ENCODE peak calls at places on chromosomes 4 and X, in eight cellular contexts. Q is ovary, C is thoracic aorta, B is ascending aorta, D is adrenal gland, L is breast epithelium, I is aorta, A is mucosa of descending colon. T is an unnamed sample.
A peak's percentile ranks its signal among the peaks of the same experiment; 100 is the strongest.

GRCh38 chrX:45505214-45505613 is 304.5 kb upstream of the DIPK2B start:
- DNase-seq in B (no peak), D (no peak), A (no peak), L (no peak), Q (no peak), I (no peak), C (no peak), T (no peak)

GRCh38 chr4:183139058-183139740 is 40.1 kb downstream of the WWC2 start:
- DNase-seq in B (no peak), D (no peak), C (no peak), Q (no peak), L (no peak), A (no peak), I (no peak), T (no peak)

GRCh38 chr4:88964450-88964849 is 92.5 kb downstream of the FAM13A start:
- DNase-seq in Q (no peak), C (no peak), D (no peak), I (no peak), A (no peak), B (no peak), L (no peak), T (no peak)

GRCh38 chrX:150934453-150934852 is 36.0 kb upstream of the CD99L2 start:
- DNase-seq in Q (no peak), L (no peak), B (no peak), C (no peak), A (no peak), D (peak; percentile 81), I (no peak), T (no peak)

GRCh38 chrX:39859991-39860861 is 237.5 kb downstream of the BCOR start:
- DNase-seq in L (no peak), I (no peak), B (no peak), C (no peak), Q (no peak), D (peak; percentile 67), A (peak; percentile 28), T (no peak)

GRCh38 chrX:20530319-20530979 is 263.7 kb upstream of the RPS6KA3 start:
- DNase-seq in I (no peak), L (peak; percentile 26), B (no peak), A (no peak), Q (no peak), D (peak; percentile 83), C (no peak), T (peak; percentile 44)

GRCh38 chr4:175874290-175874689 is 62.2 kb upstream of the GPM6A start:
- DNase-seq in A (no peak), C (no peak), B (no peak), D (no peak), I (no peak), L (no peak), Q (no peak), T (no peak)

GRCh38 chr4:94976371-94977011 is 218.7 kb downstream of the BMPR1B start:
- DNase-seq in B (no peak), A (no peak), I (no peak), Q (no peak), C (no peak), D (no peak), L (no peak), T (no peak)

GRCh38 chrX:20001615-20002014 is 10.8 kb upstream of the BCLAF3 start:
- DNase-seq in A (no peak), D (no peak), B (no peak), C (no peak), I (no peak), L (no peak), Q (no peak), T (no peak)

GRCh38 chr4:159446266-159446976 is 343.5 kb downstream of the RAPGEF2 start:
- DNase-seq in Q (no peak), C (no peak), L (no peak), D (peak; percentile 71), B (no peak), A (peak; percentile 27), I (no peak), T (peak; percentile 63)

GRCh38 chrX:40041915-40042314 is 55.8 kb downstream of the BCOR start:
- DNase-seq in I (no peak), A (no peak), L (no peak), D (no peak), C (no peak), B (no peak), Q (no peak), T (no peak)

GRCh38 chr4:21476753-21477152 is 471.8 kb downstream of the KCNIP4 start:
- DNase-seq in L (no peak), Q (no peak), I (no peak), B (no peak), A (no peak), C (no peak), D (no peak), T (no peak)

GRCh38 chrX:50165727-50166126 is 35.1 kb downstream of the AKAP4 start:
- DNase-seq in L (no peak), D (no peak), Q (no peak), I (no peak), A (no peak), B (no peak), C (no peak), T (no peak)

GRCh38 chr4:169383724-169384123 is 113.0 kb upstream of the SH3RF1 start:
- DNase-seq in A (no peak), B (no peak), I (no peak), Q (no peak), C (no peak), L (no peak), D (no peak), T (no peak)

GRCh38 chr4:37715889-37716402 is 29.8 kb upstream of the RELL1 start:
- DNase-seq in L (no peak), I (no peak), B (no peak), A (peak; percentile 53), Q (no peak), C (no peak), D (no peak), T (no peak)

GRCh38 chrX:132744470-132744869 is 214.0 kb downstream of the HS6ST2 start:
- DNase-seq in D (no peak), I (no peak), Q (no peak), C (no peak), L (no peak), A (no peak), B (no peak), T (no peak)

GRCh38 chrX:24149346-24150050 is at the start of gene ZFX:
- DNase-seq in D (peak; percentile 75), L (peak; percentile 62), I (peak; percentile 90), A (peak; percentile 79), Q (peak; percentile 83), B (no peak), C (no peak), T (peak; percentile 75)

GRCh38 chr4:38055566-38055965 is 95.4 kb downstream of the PTTG2 start:
- DNase-seq in I (no peak), Q (no peak), L (no peak), B (no peak), C (no peak), A (no peak), D (no peak), T (no peak)

GRCh38 chr4:5573965-5574364 is 134.4 kb downstream of the EVC2 start:
- DNase-seq in Q (no peak), L (no peak), I (no peak), A (no peak), C (no peak), D (no peak), B (no peak), T (no peak)

GRCh38 chr4:115234405-115235093 is 121.1 kb upstream of the NDST4 start:
- DNase-seq in D (no peak), C (no peak), I (no peak), L (no peak), A (no peak), B (no peak), Q (no peak), T (no peak)

GRCh38 chr4:115233600-115233999 is 120.2 kb upstream of the NDST4 start:
- DNase-seq in Q (no peak), I (no peak), B (no peak), D (no peak), L (no peak), A (no peak), C (no peak), T (no peak)

GRCh38 chr4:115229873-115230272 is 116.5 kb upstream of the NDST4 start:
- DNase-seq in D (no peak), L (no peak), A (no peak), Q (no peak), I (no peak), B (no peak), C (no peak), T (no peak)

GRCh38 chr4:115228851-115229250 is 115.4 kb upstream of the NDST4 start:
- DNase-seq in L (no peak), B (no peak), C (no peak), A (no peak), Q (no peak), D (no peak), I (no peak), T (no peak)
- H3K4me3 ChIP-seq in L (no peak overlapping the region), B (no peak overlapping the region), C (no peak overlapping the region), A (no peak overlapping the region), Q (no peak overlapping the region), D (no peak overlapping the region), I (no peak overlapping the region), T (no peak overlapping the region)

GRCh38 chrX:69718102-69718501 is 102.2 kb downstream of the EDA start:
- DNase-seq in A (no peak), D (no peak), C (no peak), Q (no peak), I (no peak), B (no peak), L (no peak), T (no peak)
- H3K9me3 ChIP-seq in A (no peaks in the 10 kb centered on the region), D (no peaks in the 10 kb centered on the region), C (no peaks in the 10 kb centered on the region), Q (no peaks in the 10 kb centered on the region), I (no peaks in the 10 kb centered on the region), B (peaks cover 41% of the 10 kb centered on the region), L (peaks cover 34% of the 10 kb centered on the region), T (no peaks in the 10 kb centered on the region)

DNA sequence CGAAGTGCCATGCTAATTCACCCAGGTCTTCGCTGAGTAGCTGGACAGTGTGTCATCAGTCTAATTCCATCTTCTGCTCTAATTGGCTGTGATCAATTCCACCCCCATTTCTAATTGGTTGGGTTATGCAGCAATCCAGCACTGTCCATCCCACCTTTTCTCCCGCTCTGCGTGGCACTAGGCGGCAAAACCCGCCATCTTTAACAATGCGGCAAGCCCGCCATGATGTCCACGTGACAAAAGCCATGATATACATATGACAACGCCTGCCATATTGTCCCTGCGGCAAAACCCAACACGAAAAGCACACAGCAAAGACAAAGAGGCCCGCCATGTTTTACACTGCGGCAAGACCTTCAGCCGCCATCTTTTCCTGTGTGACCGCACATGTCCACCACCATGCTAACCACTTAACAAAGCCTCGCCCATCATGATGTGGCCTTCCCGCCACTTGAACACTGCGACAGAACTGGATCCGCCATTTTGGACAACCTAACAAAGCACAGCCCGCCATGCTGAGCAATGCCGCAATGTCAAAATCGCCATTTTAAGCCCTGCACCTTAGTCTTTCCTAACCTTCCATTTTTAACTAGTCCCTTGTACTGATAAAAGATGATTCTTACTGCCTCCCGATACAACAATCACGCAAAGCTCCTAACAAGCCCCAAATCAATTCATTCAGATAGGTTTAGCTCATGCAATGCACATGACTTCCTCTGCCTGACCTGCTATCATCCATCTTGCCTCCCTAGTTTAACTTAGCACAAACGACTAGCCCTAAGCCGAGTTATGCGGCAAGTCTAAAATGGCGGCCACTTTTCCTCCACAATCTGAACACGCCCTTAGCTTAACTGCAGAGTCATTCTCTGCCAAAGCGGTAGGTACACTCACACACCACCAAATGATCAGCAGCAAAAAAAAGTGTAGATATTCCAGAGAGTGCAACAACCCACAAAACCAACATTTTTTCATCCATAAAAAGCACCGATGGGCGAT is 288.3 kb downstream of the CHIC1 start:
- DNase-seq in Q (peak; percentile 89), L (peak; percentile 96), D (no peak), I (peak; percentile 92), A (no peak), B (peak; percentile 91), C (no peak), T (no peak)
- H3K4me3 ChIP-seq in Q (peak overlapping the region; percentile 50), L (no peak overlapping the region), D (no peak overlapping the region), I (peak overlapping the region; percentile 93), A (no peak overlapping the region), B (peak overlapping the region; percentile 64), C (no peak overlapping the region), T (no peak overlapping the region)

GRCh38 chr4:189092596-189092995 is 848.1 kb upstream of the FRG1 start:
- DNase-seq in D (no peak), B (no peak), I (no peak), A (no peak), Q (no peak), C (no peak), L (no peak), T (no peak)
- H3K9me3 ChIP-seq in D (no peaks in the 10 kb centered on the region), B (no peaks in the 10 kb centered on the region), I (no peaks in the 10 kb centered on the region), A (no peaks in the 10 kb centered on the region), Q (no peaks in the 10 kb centered on the region), C (no peaks in the 10 kb centered on the region), L (no peaks in the 10 kb centered on the region), T (no peaks in the 10 kb centered on the region)